ENCODE peak calls at places on chromosomes 7 and 10, in six cellular contexts. E is testis, X is heart left ventricle, W is HCT116, Y is breast epithelium, S is uterus. A is an unnamed sample.

GRCh38 chr7:101985646-101986199 is 168.3 kb downstream of the CUX1 start:
- DNase-seq in Y (no peak), W (no peak), S (no peak), E (no peak), X (no peak), A (no peak)

GRCh38 chr7:27634892-27635538 is 27.7 kb downstream of the HIBADH start:
- DNase-seq in X (no peak), E (no peak), Y (no peak), S (no peak), W (no peak), A (no peak)

GRCh38 chr10:120897343-120897742 is 46.2 kb downstream of the WDR11 start:
- DNase-seq in X (no peak), W (no peak), Y (no peak), S (no peak), E (no peak), A (no peak)

GRCh38 chr10:101602767-101603398 is 14.8 kb downstream of the DPCD start:
- DNase-seq in Y (peak; percentile 73), S (peak; percentile 67), W (peak; percentile 71), E (peak; percentile 84), X (peak; percentile 63), A (peak; percentile 83)

GRCh38 chr7:40697653-40698052 is 562.8 kb downstream of the SUGCT start:
- DNase-seq in W (no peak), X (no peak), S (no peak), Y (no peak), E (no peak), A (no peak)

GRCh38 chr7:17674166-17674955 is 265.9 kb downstream of the SNX13 start:
- DNase-seq in Y (no peak), S (no peak), E (no peak), X (no peak), W (no peak), A (no peak)

GRCh38 chr10:30637881-30638467 is 8.4 kb upstream of the LYZL2 start:
- DNase-seq in X (no peak), W (peak; percentile 62), S (no peak), Y (no peak), E (no peak), A (peak; percentile 69)

GRCh38 chr7:13017325-13017853 is 330.0 kb downstream of the ARL4A start:
- DNase-seq in S (no peak), W (peak; percentile 96), E (no peak), Y (no peak), X (no peak), A (peak; percentile 51)

GRCh38 chr10:71229726-71230655 is 17.6 kb downstream of the UNC5B start:
- DNase-seq in W (no peak), E (peak; percentile 86), Y (no peak), S (no peak), X (peak; percentile 28), A (no peak)

GRCh38 chr10:72065439-72066025 is 22.8 kb downstream of the SPOCK2 start:
- DNase-seq in S (no peak), X (peak; percentile 75), Y (no peak), W (no peak), E (peak; percentile 89), A (no peak)

GRCh38 chr7:141378405-141378804 is 172.8 kb upstream of the AGK start:
- DNase-seq in X (no peak), Y (no peak), W (no peak), E (no peak), S (no peak), A (no peak)

GRCh38 chr7:135281363-135281949 is 47.8 kb downstream of the STRA8 start:
- DNase-seq in Y (peak; percentile 68), W (peak; percentile 79), X (peak; percentile 74), S (peak; percentile 80), E (peak; percentile 95), A (peak; percentile 49)

GRCh38 chr7:139035588-139036353 is at the start of gene ZC3HAV1L:
- DNase-seq in X (peak; percentile 71), Y (peak; percentile 62), W (peak; percentile 27), S (peak; percentile 70), E (peak; percentile 71), A (no peak)

GRCh38 chr10:113492181-113492580 is 60.7 kb upstream of the HABP2 start:
- DNase-seq in W (no peak), E (no peak), X (no peak), Y (no peak), S (no peak), A (no peak)

GRCh38 chr7:1210979-1211608 is 21.6 kb upstream of the UNCX start:
- DNase-seq in S (no peak), X (no peak), Y (no peak), E (no peak), W (no peak), A (no peak)

GRCh38 chr10:86962981-86963310 is 4.5 kb downstream of the SNCG start:
- DNase-seq in W (no peak), E (peak; percentile 5), X (peak; percentile 12), Y (peak; percentile 44), S (no peak), A (no peak)

GRCh38 chr7:7761974-7762769 is 43.8 kb upstream of the RPA3 start:
- DNase-seq in W (no peak), S (no peak), Y (no peak), X (no peak), E (no peak), A (peak; percentile 24)

GRCh38 chr7:114931656-114932011 is 9.7 kb downstream of the MDFIC start:
- DNase-seq in Y (no peak), E (no peak), S (no peak), W (no peak), X (no peak), A (no peak)

GRCh38 chr10:132307823-132308587 is at the start of gene STK32C:
- DNase-seq in S (peak; percentile 90), W (peak; percentile 54), E (peak; percentile 96), X (peak; percentile 93), Y (peak; percentile 86), A (peak; percentile 80)

GRCh38 chr10:34078798-34079470 is 736.2 kb downstream of the PARD3 start:
- DNase-seq in S (peak; percentile 68), W (no peak), X (peak; percentile 84), Y (no peak), E (peak; percentile 73), A (no peak)

GRCh38 chr7:7219216-7219615 is 36.9 kb downstream of the C1GALT1 start:
- DNase-seq in W (no peak), S (no peak), E (no peak), Y (no peak), X (no peak), A (no peak)

GRCh38 chr7:19958309-19958896 is 185.0 kb upstream of the TMEM196 start:
- DNase-seq in X (no peak), W (peak; percentile 95), E (no peak), S (no peak), Y (no peak), A (peak; percentile 40)

GRCh38 chr7:117025891-117026290 is 72.6 kb downstream of the ST7 start:
- DNase-seq in E (no peak), W (no peak), Y (no peak), X (no peak), S (no peak), A (no peak)

GRCh38 chr10:29150010-29150409 is 138.9 kb upstream of the LYZL1 start:
- DNase-seq in S (no peak), Y (no peak), E (peak; percentile 70), W (no peak), X (peak; percentile 41), A (no peak)

DNA sequence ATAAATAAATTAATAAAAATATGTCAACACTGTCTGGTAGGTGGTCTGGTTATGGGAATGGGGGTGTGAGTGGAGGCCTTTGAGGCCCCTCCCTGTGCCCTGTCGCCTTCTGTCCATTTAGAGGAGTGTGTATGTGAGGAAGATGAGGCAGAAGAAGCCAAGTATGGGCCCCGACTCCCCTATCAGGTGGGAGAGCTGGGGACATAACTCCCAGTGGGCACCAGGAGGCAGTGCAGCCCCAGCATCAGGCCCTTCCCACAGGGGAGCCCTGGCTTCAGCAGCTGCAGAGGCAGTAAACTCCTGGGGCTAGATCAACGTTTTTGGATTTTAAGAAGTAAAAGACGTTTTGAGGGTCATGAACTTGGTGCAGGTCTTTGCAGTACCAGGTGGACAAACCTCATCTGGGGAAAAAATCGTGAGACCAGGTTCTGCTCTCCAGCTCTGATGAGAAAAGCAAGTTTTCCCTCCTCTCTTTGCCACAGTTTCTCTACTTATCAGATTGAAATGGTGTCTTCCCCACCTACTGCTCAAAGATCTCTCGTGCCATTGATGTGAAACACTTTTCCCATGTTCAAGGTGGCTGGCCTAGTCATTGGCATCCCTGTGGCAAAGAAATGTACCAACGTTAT is 167.8 kb upstream of the EEPD1 start:
- DNase-seq in E (peak; percentile 87), X (peak; percentile 84), W (peak; percentile 47), S (peak; percentile 75), Y (peak; percentile 77), A (peak; percentile 93)
- TF ChIP-seq POLR2A in E (no peak), X (no peak), W (no peak), S (no peak), Y (no peak), A (no peak)

DNA sequence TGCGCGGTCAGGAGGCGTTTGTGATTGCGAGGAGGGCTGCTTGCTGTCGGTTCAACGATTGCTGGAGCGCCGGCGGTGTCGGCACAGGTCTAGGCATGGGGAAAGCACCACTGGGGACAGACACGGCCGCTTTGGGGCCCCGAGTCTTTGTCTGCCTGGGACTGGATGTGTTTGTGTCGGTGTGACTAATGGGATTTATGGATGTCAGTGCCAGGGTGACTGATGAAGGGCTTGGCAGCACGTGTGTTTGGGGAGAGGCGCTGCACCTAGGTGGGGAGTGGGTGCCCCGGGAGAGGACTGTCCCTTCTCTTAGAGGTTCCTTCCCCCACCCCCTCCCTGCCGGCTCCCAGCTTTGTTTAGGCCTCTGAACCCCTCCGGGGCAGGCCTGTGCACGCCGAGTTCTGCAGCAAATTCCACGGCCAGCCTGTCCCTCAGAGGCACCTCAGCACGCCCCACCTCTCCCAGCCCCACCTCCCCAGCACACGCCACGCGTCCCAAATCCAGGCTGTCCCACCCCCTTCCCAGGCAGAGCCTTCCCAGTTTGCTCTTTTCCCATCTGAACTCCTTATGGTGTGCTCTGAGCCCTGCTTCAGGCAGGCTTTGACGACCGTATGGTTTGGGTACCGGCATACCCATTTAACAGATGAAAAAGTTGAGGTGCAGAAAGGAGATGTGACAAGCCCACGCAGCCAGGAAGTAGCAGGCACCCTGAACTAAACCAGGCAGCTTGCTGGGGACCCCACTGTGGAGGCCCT is 6.4 kb upstream of the TNRC18 start:
- DNase-seq in X (peak; percentile 53), Y (no peak), S (peak; percentile 61), E (peak; percentile 57), W (no peak), A (no peak)
- TF ChIP-seq POLR2A in X (no peak), Y (no peak), S (no peak), E (no peak), W (no peak), A (peak; percentile 4)

DNA sequence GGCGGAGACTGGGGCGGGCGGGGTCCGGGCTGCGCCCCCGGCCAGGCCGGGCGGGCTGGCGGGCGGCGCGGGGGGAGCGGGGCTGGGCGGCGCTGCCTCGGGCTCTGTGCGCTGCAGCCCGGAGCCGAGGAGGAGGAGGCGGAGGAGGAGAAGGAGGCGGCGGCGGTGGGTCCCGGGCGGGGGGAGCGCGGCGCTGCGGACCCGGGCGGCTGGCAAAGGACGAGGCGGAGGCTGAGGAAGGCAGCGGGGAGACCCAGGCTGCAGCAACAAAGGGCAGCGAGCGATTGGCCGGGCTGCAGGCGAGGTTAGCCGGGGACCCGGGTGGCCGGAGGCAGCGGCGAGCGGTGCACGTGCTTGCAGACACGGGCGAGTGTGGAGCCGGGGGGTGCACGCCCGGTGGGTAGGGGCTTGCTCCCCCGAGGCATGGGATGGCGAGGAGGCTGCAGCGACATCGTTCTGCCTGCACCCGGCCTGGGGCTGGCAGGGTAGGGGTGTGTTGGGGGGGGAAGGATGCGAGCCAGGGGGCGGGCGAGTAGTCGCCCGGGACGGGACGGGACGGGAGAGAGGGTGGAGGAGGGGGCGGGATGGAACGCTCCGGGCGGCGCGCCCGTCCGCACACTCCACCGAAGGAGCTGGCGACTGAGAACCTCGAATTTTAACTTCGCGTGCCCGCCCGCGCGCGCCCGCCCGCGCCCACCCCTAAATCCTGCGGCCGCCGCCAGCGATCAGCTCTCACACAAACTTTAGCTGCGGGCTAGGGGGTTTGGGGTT is 844 bp upstream of the KAT6B start:
- DNase-seq in E (peak; percentile 46), X (peak; percentile 63), S (no peak), W (no peak), Y (peak; percentile 59), A (peak; percentile 49)
- TF ChIP-seq POLR2A in E (no peak), X (no peak), S (peak; percentile 18), W (no peak), Y (no peak), A (no peak)

GRCh38 chr7:74225400-74225799 is 15.6 kb downstream of the LAT2 start:
- DNase-seq in W (no peak), X (no peak), E (no peak), S (no peak), Y (no peak), A (no peak)
- TF ChIP-seq POLR2A in W (no peak), X (no peak), E (no peak), S (no peak), Y (no peak), A (no peak)

A was measured in H54.